ENCODE peak calls at places on chromosomes 2 and 18, in four cellular contexts. One of them, this sample, is unnamed.

GRCh38 chr2:56185582-56186046 is 1.8 kb downstream of the CCDC85A start:
- DNase-seq in tibial nerve: no peak
- DNase-seq in ovary: no peak
- DNase-seq in HFFc6: peak
- DNase-seq in this sample: no peak

GRCh38 chr2:62856228-62857040 is 150.9 kb downstream of the EHBP1 start:
- DNase-seq in ovary: no peak
- DNase-seq in tibial nerve: no peak
- DNase-seq in HFFc6: no peak
- DNase-seq in this sample: no peak

GRCh38 chr18:59123588-59124369 is 15.9 kb upstream of the SEC11C start:
- DNase-seq in tibial nerve: no peak
- DNase-seq in ovary: no peak
- DNase-seq in HFFc6: peak
- DNase-seq in this sample: peak

GRCh38 chr2:30869988-30870387 is 62.7 kb upstream of the CAPN13 start:
- DNase-seq in HFFc6: no peak
- DNase-seq in ovary: no peak
- DNase-seq in tibial nerve: no peak
- DNase-seq in this sample: peak

GRCh38 chr2:215931256-215931903 is 82.0 kb downstream of the MREG start:
- DNase-seq in HFFc6: peak
- DNase-seq in ovary: peak
- DNase-seq in tibial nerve: peak
- DNase-seq in this sample: peak

GRCh38 chr2:1816414-1816911 is 72.1 kb upstream of the PXDN start:
- DNase-seq in ovary: no peak
- DNase-seq in HFFc6: no peak
- DNase-seq in tibial nerve: peak
- DNase-seq in this sample: no peak

GRCh38 chr18:32582455-32582854 is 111.8 kb upstream of the GAREM1 start:
- DNase-seq in HFFc6: no peak
- DNase-seq in ovary: no peak
- DNase-seq in tibial nerve: no peak
- DNase-seq in this sample: peak

GRCh38 chr18:40293311-40293710 is 1661.7 kb upstream of the PIK3C3 start:
- DNase-seq in tibial nerve: no peak
- DNase-seq in HFFc6: no peak
- DNase-seq in ovary: no peak
- DNase-seq in this sample: no peak

GRCh38 chr2:187312734-187313282 is 135.2 kb downstream of the CALCRL start:
- DNase-seq in HFFc6: no peak
- DNase-seq in ovary: no peak
- DNase-seq in tibial nerve: no peak
- DNase-seq in this sample: no peak

GRCh38 chr18:35174093-35174731 is 66.6 kb upstream of the ZNF397 start:
- DNase-seq in tibial nerve: no peak
- DNase-seq in HFFc6: no peak
- DNase-seq in ovary: no peak
- DNase-seq in this sample: no peak

GRCh38 chr2:181846840-181847554 is 44.5 kb upstream of the ITPRID2 start:
- DNase-seq in HFFc6: no peak
- DNase-seq in ovary: no peak
- DNase-seq in tibial nerve: no peak
- DNase-seq in this sample: no peak

GRCh38 chr2:7904319-7904718 is 777.5 kb upstream of the ID2 start:
- DNase-seq in tibial nerve: no peak
- DNase-seq in HFFc6: no peak
- DNase-seq in ovary: no peak
- DNase-seq in this sample: no peak

GRCh38 chr18:26460449-26461091 is 87.8 kb downstream of the KCTD1 start:
- DNase-seq in HFFc6: peak
- DNase-seq in ovary: no peak
- DNase-seq in tibial nerve: no peak
- DNase-seq in this sample: no peak

GRCh38 chr18:47397671-47398319 is 146.3 kb upstream of the SKOR2 start:
- DNase-seq in ovary: no peak
- DNase-seq in HFFc6: no peak
- DNase-seq in tibial nerve: no peak
- DNase-seq in this sample: no peak

GRCh38 chr18:55566456-55566935 is 21.5 kb downstream of the TCF4 start:
- DNase-seq in ovary: no peak
- DNase-seq in tibial nerve: no peak
- DNase-seq in HFFc6: no peak
- DNase-seq in this sample: no peak

GRCh38 chr2:107633580-107634147 is 193.0 kb upstream of the RGPD4 start:
- DNase-seq in ovary: no peak
- DNase-seq in HFFc6: peak
- DNase-seq in tibial nerve: no peak
- DNase-seq in this sample: peak

GRCh38 chr2:28263690-28264089 is 129.0 kb upstream of the FOSL2 start:
- DNase-seq in ovary: no peak
- DNase-seq in HFFc6: no peak
- DNase-seq in tibial nerve: no peak
- DNase-seq in this sample: no peak

GRCh38 chr2:10180271-10180670 is 57.7 kb downstream of the RRM2 start:
- DNase-seq in HFFc6: no peak
- DNase-seq in ovary: no peak
- DNase-seq in tibial nerve: no peak
- DNase-seq in this sample: no peak

GRCh38 chr2:173414823-173415322 is 60.2 kb downstream of the CDCA7 start:
- DNase-seq in HFFc6: no peak
- DNase-seq in ovary: no peak
- DNase-seq in tibial nerve: no peak
- DNase-seq in this sample: peak

GRCh38 chr2:209422191-209422754 is 1.6 kb upstream of the MAP2 start:
- DNase-seq in HFFc6: no peak
- DNase-seq in tibial nerve: no peak
- DNase-seq in ovary: no peak
- DNase-seq in this sample: no peak

GRCh38 chr2:111219285-111219684 is 98.6 kb downstream of the BCL2L11 start:
- DNase-seq in HFFc6: no peak
- DNase-seq in ovary: no peak
- DNase-seq in tibial nerve: no peak
- DNase-seq in this sample: no peak

DNA sequence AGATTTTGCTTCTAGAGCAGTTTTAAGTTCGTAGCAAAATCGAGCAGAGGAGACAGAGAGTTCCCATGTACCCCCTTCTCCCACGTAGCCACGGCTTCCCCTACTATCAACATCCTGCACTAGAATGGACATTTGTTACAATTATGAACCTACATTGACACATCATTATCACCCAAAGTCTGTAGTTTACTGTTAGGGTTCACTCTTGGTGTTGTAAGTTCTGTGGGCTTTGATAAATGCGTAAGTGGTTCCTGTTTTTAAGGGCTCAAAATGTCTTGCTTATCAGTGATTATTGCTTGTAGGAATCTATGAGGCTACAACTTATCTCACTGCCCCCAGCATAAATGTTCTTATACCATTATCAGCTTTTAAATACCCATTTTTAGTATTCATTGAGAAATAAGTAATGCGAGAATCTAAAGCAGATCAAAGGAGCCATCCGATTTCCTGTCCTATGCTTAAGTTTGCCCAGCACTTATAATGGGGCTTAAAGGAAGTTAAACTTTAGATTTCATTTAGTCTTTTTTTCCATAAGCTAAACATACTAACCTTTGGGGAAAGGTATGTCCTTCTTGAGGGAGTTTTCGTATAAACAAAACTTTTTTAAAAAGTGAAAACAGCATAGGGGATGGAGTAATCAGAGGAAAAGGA is 118.7 kb downstream of the HAUS1 start:
- DNase-seq in ovary: no peak
- DNase-seq in HFFc6: no peak
- DNase-seq in tibial nerve: no peak
- DNase-seq in this sample: no peak
- TF ChIP-seq CTCF in ovary: no peak
- TF ChIP-seq CTCF in HFFc6: no peak
- TF ChIP-seq CTCF in tibial nerve: no peak
- TF ChIP-seq CTCF in this sample: no peak

GRCh38 chr2:43798300-43798699 is 24.5 kb downstream of the DYNC2LI1 start:
- DNase-seq in tibial nerve: no peak
- DNase-seq in ovary: no peak
- DNase-seq in HFFc6: no peak
- DNase-seq in this sample: no peak
- TF ChIP-seq CTCF in tibial nerve: no peak
- TF ChIP-seq CTCF in ovary: no peak
- TF ChIP-seq CTCF in HFFc6: peak
- TF ChIP-seq CTCF in this sample: peak

DNA sequence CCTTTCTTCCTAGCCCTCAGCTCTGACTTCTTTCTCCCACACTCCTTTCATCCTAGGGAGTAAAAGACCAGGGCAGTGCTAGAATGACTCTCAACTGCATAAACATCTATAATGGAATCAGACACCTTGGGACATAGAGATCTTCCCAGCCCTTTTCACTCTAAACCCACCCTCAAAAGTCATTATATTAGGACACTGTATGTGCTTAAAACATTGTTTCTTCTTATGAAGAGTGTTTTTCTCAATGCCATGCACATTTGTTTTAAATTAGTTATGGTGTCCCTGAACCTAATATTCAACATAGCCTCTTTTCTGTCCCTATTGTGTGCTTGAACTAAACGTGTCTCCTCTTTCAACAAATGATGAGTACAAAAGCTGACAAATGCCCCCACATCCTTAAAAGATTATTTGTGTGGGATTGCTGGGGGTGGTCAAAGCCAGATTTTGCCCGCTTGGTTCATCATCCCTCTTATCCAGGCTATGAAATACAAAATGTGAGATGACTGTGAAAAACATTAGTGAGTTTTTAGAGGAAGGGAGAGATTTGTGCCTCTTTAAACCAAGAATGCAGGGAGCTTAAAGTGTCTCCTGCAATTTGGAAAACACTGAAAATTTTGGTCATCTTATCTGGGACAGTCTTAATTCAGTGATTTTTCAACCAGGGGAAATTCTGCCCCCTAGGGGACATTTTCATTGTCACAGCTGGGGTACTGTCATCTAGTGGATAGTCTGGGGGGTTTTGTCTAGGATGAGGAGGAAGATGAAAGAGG is 29.0 kb downstream of the SERPINB5 start:
- DNase-seq in tibial nerve: peak
- DNase-seq in ovary: no peak
- DNase-seq in HFFc6: peak
- DNase-seq in this sample: no peak
- TF ChIP-seq CTCF in tibial nerve: peak
- TF ChIP-seq CTCF in ovary: no peak
- TF ChIP-seq CTCF in HFFc6: peak
- TF ChIP-seq CTCF in this sample: peak

GRCh38 chr2:238173692-238174091 is 14.9 kb downstream of the ERFE start:
- DNase-seq in tibial nerve: no peak
- DNase-seq in HFFc6: no peak
- DNase-seq in ovary: no peak
- DNase-seq in this sample: no peak
- TF ChIP-seq CTCF in tibial nerve: no peak
- TF ChIP-seq CTCF in HFFc6: peak
- TF ChIP-seq CTCF in ovary: no peak
- TF ChIP-seq CTCF in this sample: peak

GRCh38 chr2:20617892-20618467 is 32.9 kb downstream of the HS1BP3 start:
- DNase-seq in tibial nerve: peak
- DNase-seq in ovary: peak
- DNase-seq in HFFc6: peak
- DNase-seq in this sample: no peak
- TF ChIP-seq CTCF in tibial nerve: peak
- TF ChIP-seq CTCF in ovary: peak
- TF ChIP-seq CTCF in HFFc6: peak
- TF ChIP-seq CTCF in this sample: peak

DNA sequence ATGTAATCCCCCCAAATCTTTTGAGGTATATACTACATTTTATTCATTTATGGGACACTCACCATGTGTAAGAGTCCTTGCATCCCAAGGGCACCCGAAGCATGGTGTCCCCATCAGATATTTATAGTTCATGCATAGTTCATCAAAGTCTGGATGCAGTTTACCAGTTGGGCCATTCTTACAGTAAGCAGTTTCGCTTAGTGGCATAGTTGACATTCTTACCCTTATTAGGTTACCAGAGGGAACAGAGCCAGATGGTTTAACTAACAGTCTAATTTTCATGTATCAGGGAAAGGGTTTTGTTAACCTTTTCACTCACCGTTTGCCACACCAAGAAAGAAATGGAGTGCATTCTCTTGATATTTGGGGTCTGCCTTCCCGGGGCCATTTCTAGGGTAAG is 7.1 kb downstream of the ZNF407 start:
- DNase-seq in ovary: no peak
- DNase-seq in HFFc6: peak
- DNase-seq in tibial nerve: no peak
- DNase-seq in this sample: no peak
- TF ChIP-seq CTCF in ovary: no peak
- TF ChIP-seq CTCF in HFFc6: no peak
- TF ChIP-seq CTCF in tibial nerve: no peak
- TF ChIP-seq CTCF in this sample: no peak

GRCh38 chr2:218274586-218274985 is 4.3 kb downstream of the PNKD start:
- DNase-seq in tibial nerve: no peak
- DNase-seq in ovary: no peak
- DNase-seq in HFFc6: no peak
- DNase-seq in this sample: no peak

GRCh38 chr2:218277921-218278320 is 7.6 kb downstream of the PNKD start:
- DNase-seq in ovary: no peak
- DNase-seq in tibial nerve: no peak
- DNase-seq in HFFc6: no peak
- DNase-seq in this sample: no peak

GRCh38 chr2:218278531-218279360 is 8.4 kb downstream of the PNKD start:
- DNase-seq in ovary: no peak
- DNase-seq in tibial nerve: no peak
- DNase-seq in HFFc6: no peak
- DNase-seq in this sample: no peak

GRCh38 chr2:218275368-218276072 is 5.2 kb downstream of the PNKD start:
- DNase-seq in HFFc6: no peak
- DNase-seq in ovary: no peak
- DNase-seq in tibial nerve: no peak
- DNase-seq in this sample: no peak

DNA sequence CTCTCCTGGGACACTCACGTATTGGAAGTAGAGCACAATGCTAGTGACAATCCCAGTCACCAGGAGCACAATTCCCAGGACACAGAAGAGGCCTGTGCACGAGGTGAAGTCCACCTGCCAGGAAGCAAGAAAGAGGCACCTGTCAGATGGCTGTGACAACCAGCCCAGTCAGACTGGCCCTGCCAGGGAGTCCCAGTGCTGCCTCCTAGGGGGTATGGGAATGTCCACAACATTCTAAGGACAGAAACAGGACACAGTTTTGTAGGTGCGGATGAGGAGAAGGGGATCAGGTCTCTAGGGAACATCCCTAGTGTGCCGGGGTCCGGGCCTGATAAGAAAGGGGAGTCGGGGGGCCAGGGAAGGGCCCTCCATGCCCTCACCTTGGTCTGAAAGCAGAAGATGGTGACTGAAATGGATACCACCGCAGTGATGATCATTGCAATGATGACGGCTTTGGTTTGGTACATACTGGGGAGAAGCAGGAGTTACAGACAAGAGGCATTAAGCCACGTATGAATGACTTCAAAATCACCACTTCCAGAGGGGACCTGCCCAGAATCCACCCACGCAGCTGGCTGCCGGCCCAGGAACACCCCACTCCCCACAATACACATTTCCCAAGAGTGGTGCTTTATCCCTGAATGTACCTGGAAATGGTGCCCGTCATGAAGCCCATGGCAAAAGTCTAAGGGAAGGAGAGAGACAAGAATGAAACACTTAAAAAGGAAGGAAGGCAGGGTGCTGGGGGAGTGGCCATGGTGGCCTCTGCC is 6.9 kb downstream of the PNKD start:
- DNase-seq in tibial nerve: no peak
- DNase-seq in HFFc6: no peak
- DNase-seq in ovary: no peak
- DNase-seq in this sample: no peak
- TF ChIP-seq CTCF in tibial nerve: no peak
- TF ChIP-seq CTCF in HFFc6: peak
- TF ChIP-seq CTCF in ovary: no peak
- TF ChIP-seq CTCF in this sample: peak

GRCh38 chr18:1559563-1559962 is 654.9 kb downstream of the ADCYAP1 start:
- DNase-seq in tibial nerve: no peak
- DNase-seq in ovary: no peak
- DNase-seq in HFFc6: no peak
- DNase-seq in this sample: no peak
- TF ChIP-seq CTCF in tibial nerve: no peak
- TF ChIP-seq CTCF in ovary: no peak
- TF ChIP-seq CTCF in HFFc6: no peak
- TF ChIP-seq CTCF in this sample: no peak